ENCODE peak calls at places on chromosomes 7 and 10, in five cellular contexts. One of them, this sample, is unnamed.

GRCh38 chr7:149497467-149498261 is at the start of gene ZNF746:
- DNase-seq in tibial artery: peak
- DNase-seq in HT-29: peak
- DNase-seq in T-cell: peak
- DNase-seq in GM20000: peak
- DNase-seq in this sample: peak

GRCh38 chr10:13969118-13969791 is 361.5 kb downstream of the FRMD4A start:
- DNase-seq in tibial artery: no peak
- DNase-seq in HT-29: no peak
- DNase-seq in T-cell: no peak
- DNase-seq in GM20000: no peak
- DNase-seq in this sample: no peak

GRCh38 chr7:19919156-19920085 is 146.0 kb upstream of the TMEM196 start:
- DNase-seq in tibial artery: no peak
- DNase-seq in HT-29: no peak
- DNase-seq in T-cell: no peak
- DNase-seq in GM20000: no peak
- DNase-seq in this sample: no peak

GRCh38 chr10:69816536-69816935 is 14.8 kb downstream of the COL13A1 start:
- DNase-seq in tibial artery: no peak
- DNase-seq in HT-29: no peak
- DNase-seq in T-cell: no peak
- DNase-seq in GM20000: no peak
- DNase-seq in this sample: no peak

GRCh38 chr10:35447693-35448407 is 111.5 kb downstream of the CCNY start:
- DNase-seq in tibial artery: no peak
- DNase-seq in HT-29: peak
- DNase-seq in T-cell: peak
- DNase-seq in GM20000: no peak
- DNase-seq in this sample: no peak

GRCh38 chr10:118692911-118693310 is 61.9 kb downstream of the CACUL1 start:
- DNase-seq in tibial artery: no peak
- DNase-seq in HT-29: no peak
- DNase-seq in T-cell: no peak
- DNase-seq in GM20000: no peak
- DNase-seq in this sample: peak

GRCh38 chr10:11516419-11516721 is 95.1 kb downstream of the USP6NL start:
- DNase-seq in tibial artery: no peak
- DNase-seq in HT-29: no peak
- DNase-seq in T-cell: no peak
- DNase-seq in GM20000: peak
- DNase-seq in this sample: no peak

GRCh38 chr10:50402466-50402865 is 151.2 kb upstream of the ASAH2 start:
- DNase-seq in tibial artery: no peak
- DNase-seq in HT-29: no peak
- DNase-seq in T-cell: no peak
- DNase-seq in GM20000: no peak
- DNase-seq in this sample: no peak

GRCh38 chr10:11661441-11661840 is 50.0 kb upstream of the USP6NL start:
- DNase-seq in tibial artery: no peak
- DNase-seq in HT-29: no peak
- DNase-seq in T-cell: no peak
- DNase-seq in GM20000: no peak
- DNase-seq in this sample: no peak

GRCh38 chr10:12466701-12467100 is 117.4 kb downstream of the CAMK1D start:
- DNase-seq in tibial artery: no peak
- DNase-seq in HT-29: no peak
- DNase-seq in T-cell: no peak
- DNase-seq in GM20000: no peak
- DNase-seq in this sample: no peak

GRCh38 chr10:71421075-71421434 is 24.3 kb downstream of the CDH23 start:
- DNase-seq in tibial artery: peak
- DNase-seq in HT-29: no peak
- DNase-seq in T-cell: no peak
- DNase-seq in GM20000: no peak
- DNase-seq in this sample: no peak

GRCh38 chr10:128606041-128606440 is 479.8 kb upstream of the MKI67 start:
- DNase-seq in tibial artery: no peak
- DNase-seq in HT-29: no peak
- DNase-seq in T-cell: no peak
- DNase-seq in GM20000: no peak
- DNase-seq in this sample: no peak

GRCh38 chr7:73504017-73504416 is 18.1 kb downstream of the BAZ1B start:
- DNase-seq in tibial artery: no peak
- DNase-seq in HT-29: no peak
- DNase-seq in T-cell: no peak
- DNase-seq in GM20000: no peak
- DNase-seq in this sample: no peak

GRCh38 chr10:106175760-106176377 is 988.6 kb downstream of the SORCS1 start:
- DNase-seq in tibial artery: no peak
- DNase-seq in HT-29: peak
- DNase-seq in T-cell: no peak
- DNase-seq in GM20000: peak
- DNase-seq in this sample: no peak

GRCh38 chr7:135177021-135177696 is 6.7 kb upstream of the CYREN start:
- DNase-seq in tibial artery: no peak
- DNase-seq in HT-29: peak
- DNase-seq in T-cell: no peak
- DNase-seq in GM20000: no peak
- DNase-seq in this sample: no peak

GRCh38 chr10:117004238-117004626 is 755 bp downstream of the SHTN1 start:
- DNase-seq in tibial artery: no peak
- DNase-seq in HT-29: no peak
- DNase-seq in T-cell: no peak
- DNase-seq in GM20000: peak
- DNase-seq in this sample: no peak

GRCh38 chr7:79806161-79806734 is 328.4 kb upstream of the GNAI1 start:
- DNase-seq in tibial artery: no peak
- DNase-seq in HT-29: peak
- DNase-seq in T-cell: no peak
- DNase-seq in GM20000: no peak
- DNase-seq in this sample: no peak

GRCh38 chr7:44293561-44294324 is 31.7 kb downstream of the CAMK2B start:
- DNase-seq in tibial artery: peak
- DNase-seq in HT-29: no peak
- DNase-seq in T-cell: no peak
- DNase-seq in GM20000: no peak
- DNase-seq in this sample: no peak

GRCh38 chr10:21260060-21260792 is 265.3 kb downstream of the SKIDA1 start:
- DNase-seq in tibial artery: peak
- DNase-seq in HT-29: no peak
- DNase-seq in T-cell: no peak
- DNase-seq in GM20000: no peak
- DNase-seq in this sample: peak

GRCh38 chr10:48606530-48607355 is 1.9 kb upstream of the ARHGAP22 start:
- DNase-seq in tibial artery: peak
- DNase-seq in HT-29: no peak
- DNase-seq in T-cell: no peak
- DNase-seq in GM20000: no peak
- DNase-seq in this sample: no peak

GRCh38 chr7:194257-194995 is 2.1 kb downstream of the FAM20C start:
- DNase-seq in tibial artery: no peak
- DNase-seq in HT-29: no peak
- DNase-seq in T-cell: no peak
- DNase-seq in GM20000: no peak
- DNase-seq in this sample: no peak

GRCh38 chr7:43792471-43792870 is 34.0 kb downstream of the BLVRA start:
- DNase-seq in tibial artery: no peak
- DNase-seq in HT-29: no peak
- DNase-seq in T-cell: no peak
- DNase-seq in GM20000: no peak
- DNase-seq in this sample: no peak

GRCh38 chr10:115936926-115937755 is 335.9 kb downstream of the GFRA1 start:
- DNase-seq in tibial artery: no peak
- DNase-seq in HT-29: no peak
- DNase-seq in T-cell: no peak
- DNase-seq in GM20000: no peak
- DNase-seq in this sample: no peak

GRCh38 chr10:131862548-131862947 is 38.3 kb upstream of the PPP2R2D start:
- DNase-seq in tibial artery: no peak
- DNase-seq in HT-29: no peak
- DNase-seq in T-cell: no peak
- DNase-seq in GM20000: no peak
- DNase-seq in this sample: no peak

GRCh38 chr7:158284617-158285382 is 302.8 kb downstream of the PTPRN2 start:
- DNase-seq in tibial artery: peak
- DNase-seq in HT-29: no peak
- DNase-seq in T-cell: no peak
- DNase-seq in GM20000: no peak
- DNase-seq in this sample: no peak

GRCh38 chr7:128373588-128373987 is 12.1 kb upstream of the PRRT4 start:
- DNase-seq in tibial artery: no peak
- DNase-seq in HT-29: no peak
- DNase-seq in T-cell: no peak
- DNase-seq in GM20000: no peak
- DNase-seq in this sample: no peak

GRCh38 chr7:138610671-138611170 is 90.4 kb downstream of the SVOPL start:
- DNase-seq in tibial artery: no peak
- DNase-seq in HT-29: no peak
- DNase-seq in T-cell: no peak
- DNase-seq in GM20000: no peak
- DNase-seq in this sample: no peak

GRCh38 chr7:136900005-136900404 is 31.6 kb downstream of the CHRM2 start:
- DNase-seq in tibial artery: no peak
- DNase-seq in HT-29: no peak
- DNase-seq in T-cell: no peak
- DNase-seq in GM20000: no peak
- DNase-seq in this sample: no peak

GRCh38 chr7:8274589-8274988 is 12.6 kb upstream of the ICA1 start:
- DNase-seq in tibial artery: no peak
- DNase-seq in HT-29: no peak
- DNase-seq in T-cell: no peak
- DNase-seq in GM20000: no peak
- DNase-seq in this sample: no peak

GRCh38 chr7:157612664-157613561 is 276.1 kb downstream of the DNAJB6 start:
- DNase-seq in tibial artery: peak
- DNase-seq in HT-29: no peak
- DNase-seq in T-cell: peak
- DNase-seq in GM20000: peak
- DNase-seq in this sample: no peak

GRCh38 chr7:95012001-95012400 is 104.6 kb downstream of the PPP1R9A start:
- DNase-seq in tibial artery: no peak
- DNase-seq in HT-29: no peak
- DNase-seq in T-cell: no peak
- DNase-seq in GM20000: no peak
- DNase-seq in this sample: no peak

GRCh38 chr7:87797798-87798403 is 78.3 kb downstream of the SLC25A40 start:
- DNase-seq in tibial artery: no peak
- DNase-seq in HT-29: peak
- DNase-seq in T-cell: no peak
- DNase-seq in GM20000: peak
- DNase-seq in this sample: peak

GRCh38 chr10:65861249-65861648 is 1064.6 kb upstream of the LRRTM3 start:
- DNase-seq in tibial artery: no peak
- DNase-seq in HT-29: peak
- DNase-seq in T-cell: no peak
- DNase-seq in GM20000: peak
- DNase-seq in this sample: no peak

GRCh38 chr7:45069444-45070253 is 19.1 kb downstream of the NACAD start:
- DNase-seq in tibial artery: no peak
- DNase-seq in HT-29: no peak
- DNase-seq in T-cell: no peak
- DNase-seq in GM20000: no peak
- DNase-seq in this sample: no peak

GRCh38 chr7:36346260-36346831 is 43.3 kb upstream of the ANLN start:
- DNase-seq in tibial artery: no peak
- DNase-seq in HT-29: no peak
- DNase-seq in T-cell: no peak
- DNase-seq in GM20000: no peak
- DNase-seq in this sample: no peak

GRCh38 chr7:15720849-15721471 is 34.5 kb upstream of the MEOX2 start:
- DNase-seq in tibial artery: peak
- DNase-seq in HT-29: peak
- DNase-seq in T-cell: no peak
- DNase-seq in GM20000: peak
- DNase-seq in this sample: peak

GRCh38 chr7:138935438-138936079 is 45.6 kb downstream of the KIAA1549 start:
- DNase-seq in tibial artery: no peak
- DNase-seq in HT-29: no peak
- DNase-seq in T-cell: no peak
- DNase-seq in GM20000: no peak
- DNase-seq in this sample: no peak

GRCh38 chr7:90625051-90625450 is 28.9 kb downstream of the CDK14 start:
- DNase-seq in tibial artery: no peak
- DNase-seq in HT-29: no peak
- DNase-seq in T-cell: no peak
- DNase-seq in GM20000: no peak
- DNase-seq in this sample: no peak

GRCh38 chr10:59536151-59536550 is 173.5 kb downstream of the SLC16A9 start:
- DNase-seq in tibial artery: no peak
- DNase-seq in HT-29: no peak
- DNase-seq in T-cell: no peak
- DNase-seq in GM20000: no peak
- DNase-seq in this sample: no peak

This sample was measured in midbrain.